ENCODE peak calls at places on chromosomes 13 and 19, in seven cellular contexts. One of them, this sample, is unnamed.

GRCh38 chr13:90919153-90919552 is 428.3 kb upstream of the MIR17HG start:
- DNase-seq in CD8-positive, alpha-beta T cell: no peak
- DNase-seq in brain microvascular endothelial cell: no peak
- DNase-seq in heart left ventricle: no peak
- DNase-seq in ovary: no peak
- DNase-seq in fibroblast of pulmonary artery: no peak
- DNase-seq in body of pancreas: no peak
- DNase-seq in this sample: no peak

GRCh38 chr13:95355491-95355890 is 54.2 kb upstream of the ABCC4 start:
- DNase-seq in CD8-positive, alpha-beta T cell: no peak
- DNase-seq in brain microvascular endothelial cell: peak; percentile 67
- DNase-seq in heart left ventricle: no peak
- DNase-seq in ovary: no peak
- DNase-seq in fibroblast of pulmonary artery: peak; percentile 67
- DNase-seq in body of pancreas: no peak
- DNase-seq in this sample: no peak

GRCh38 chr19:8731428-8732169 is 10.2 kb downstream of the OR2Z1 start:
- DNase-seq in CD8-positive, alpha-beta T cell: no peak
- DNase-seq in brain microvascular endothelial cell: no peak
- DNase-seq in heart left ventricle: no peak
- DNase-seq in ovary: no peak
- DNase-seq in fibroblast of pulmonary artery: no peak
- DNase-seq in body of pancreas: no peak
- DNase-seq in this sample: no peak

GRCh38 chr13:97221046-97221445 is 1.1 kb upstream of the MBNL2 start:
- DNase-seq in CD8-positive, alpha-beta T cell: no peak
- DNase-seq in brain microvascular endothelial cell: no peak
- DNase-seq in heart left ventricle: no peak
- DNase-seq in ovary: no peak
- DNase-seq in fibroblast of pulmonary artery: no peak
- DNase-seq in body of pancreas: no peak
- DNase-seq in this sample: no peak

GRCh38 chr19:33399745-33400681 is 26.5 kb downstream of the CEBPG start:
- DNase-seq in CD8-positive, alpha-beta T cell: no peak
- DNase-seq in brain microvascular endothelial cell: no peak
- DNase-seq in heart left ventricle: no peak
- DNase-seq in ovary: peak; percentile 11
- DNase-seq in fibroblast of pulmonary artery: no peak
- DNase-seq in body of pancreas: no peak
- DNase-seq in this sample: no peak

GRCh38 chr19:20664917-20665781 is 3.8 kb upstream of the ZNF626 start:
- DNase-seq in CD8-positive, alpha-beta T cell: no peak
- DNase-seq in brain microvascular endothelial cell: no peak
- DNase-seq in heart left ventricle: peak; percentile 21
- DNase-seq in ovary: peak; percentile 39
- DNase-seq in fibroblast of pulmonary artery: peak; percentile 3
- DNase-seq in body of pancreas: no peak
- DNase-seq in this sample: no peak

GRCh38 chr13:60369242-60369641 is 27.8 kb upstream of the TDRD3 start:
- DNase-seq in CD8-positive, alpha-beta T cell: no peak
- DNase-seq in brain microvascular endothelial cell: no peak
- DNase-seq in heart left ventricle: no peak
- DNase-seq in ovary: no peak
- DNase-seq in fibroblast of pulmonary artery: peak; percentile 9
- DNase-seq in body of pancreas: no peak
- DNase-seq in this sample: no peak

GRCh38 chr13:20142927-20143480 is 17.8 kb downstream of the GJA3 start:
- DNase-seq in CD8-positive, alpha-beta T cell: no peak
- DNase-seq in brain microvascular endothelial cell: no peak
- DNase-seq in heart left ventricle: no peak
- DNase-seq in ovary: no peak
- DNase-seq in fibroblast of pulmonary artery: no peak
- DNase-seq in body of pancreas: no peak
- DNase-seq in this sample: no peak

GRCh38 chr13:28557725-28558124 is 62.8 kb upstream of the FLT1 start:
- DNase-seq in CD8-positive, alpha-beta T cell: no peak
- DNase-seq in brain microvascular endothelial cell: no peak
- DNase-seq in heart left ventricle: no peak
- DNase-seq in ovary: no peak
- DNase-seq in fibroblast of pulmonary artery: no peak
- DNase-seq in body of pancreas: no peak
- DNase-seq in this sample: no peak

GRCh38 chr19:32718286-32718685 is 1.3 kb upstream of the TDRD12 start:
- DNase-seq in CD8-positive, alpha-beta T cell: no peak
- DNase-seq in brain microvascular endothelial cell: no peak
- DNase-seq in heart left ventricle: no peak
- DNase-seq in ovary: no peak
- DNase-seq in fibroblast of pulmonary artery: no peak
- DNase-seq in body of pancreas: no peak
- DNase-seq in this sample: no peak

GRCh38 chr13:50840327-50840726 is 3.2 kb downstream of the DLEU7 start:
- DNase-seq in CD8-positive, alpha-beta T cell: no peak
- DNase-seq in brain microvascular endothelial cell: no peak
- DNase-seq in heart left ventricle: no peak
- DNase-seq in ovary: no peak
- DNase-seq in fibroblast of pulmonary artery: no peak
- DNase-seq in body of pancreas: no peak
- DNase-seq in this sample: no peak

GRCh38 chr19:13978306-13978705 is 26.0 kb downstream of the DCAF15 start:
- DNase-seq in CD8-positive, alpha-beta T cell: no peak
- DNase-seq in brain microvascular endothelial cell: no peak
- DNase-seq in heart left ventricle: peak; percentile 86
- DNase-seq in ovary: peak; percentile 86
- DNase-seq in fibroblast of pulmonary artery: peak; percentile 43
- DNase-seq in body of pancreas: peak; percentile 76
- DNase-seq in this sample: no peak

GRCh38 chr19:45368127-45368526 is 2.2 kb downstream of the ERCC2 start:
- DNase-seq in CD8-positive, alpha-beta T cell: no peak
- DNase-seq in brain microvascular endothelial cell: no peak
- DNase-seq in heart left ventricle: no peak
- DNase-seq in ovary: no peak
- DNase-seq in fibroblast of pulmonary artery: no peak
- DNase-seq in body of pancreas: no peak
- DNase-seq in this sample: no peak

GRCh38 chr13:99959538-99960230 is 11.9 kb downstream of the ZIC5 start:
- DNase-seq in CD8-positive, alpha-beta T cell: no peak
- DNase-seq in brain microvascular endothelial cell: no peak
- DNase-seq in heart left ventricle: no peak
- DNase-seq in ovary: no peak
- DNase-seq in fibroblast of pulmonary artery: no peak
- DNase-seq in body of pancreas: no peak
- DNase-seq in this sample: no peak

GRCh38 chr13:99981115-99982020 is at the start of gene ZIC2:
- DNase-seq in CD8-positive, alpha-beta T cell: no peak
- DNase-seq in brain microvascular endothelial cell: peak; percentile 71
- DNase-seq in heart left ventricle: no peak
- DNase-seq in ovary: peak; percentile 29
- DNase-seq in fibroblast of pulmonary artery: no peak
- DNase-seq in body of pancreas: no peak
- DNase-seq in this sample: no peak

GRCh38 chr19:45424191-45425058 is 708 bp upstream of the ERCC1 start:
- DNase-seq in CD8-positive, alpha-beta T cell: no peak
- DNase-seq in brain microvascular endothelial cell: peak; percentile 91
- DNase-seq in heart left ventricle: peak; percentile 73
- DNase-seq in ovary: peak; percentile 65
- DNase-seq in fibroblast of pulmonary artery: peak; percentile 93
- DNase-seq in body of pancreas: peak; percentile 81
- DNase-seq in this sample: no peak

DNA sequence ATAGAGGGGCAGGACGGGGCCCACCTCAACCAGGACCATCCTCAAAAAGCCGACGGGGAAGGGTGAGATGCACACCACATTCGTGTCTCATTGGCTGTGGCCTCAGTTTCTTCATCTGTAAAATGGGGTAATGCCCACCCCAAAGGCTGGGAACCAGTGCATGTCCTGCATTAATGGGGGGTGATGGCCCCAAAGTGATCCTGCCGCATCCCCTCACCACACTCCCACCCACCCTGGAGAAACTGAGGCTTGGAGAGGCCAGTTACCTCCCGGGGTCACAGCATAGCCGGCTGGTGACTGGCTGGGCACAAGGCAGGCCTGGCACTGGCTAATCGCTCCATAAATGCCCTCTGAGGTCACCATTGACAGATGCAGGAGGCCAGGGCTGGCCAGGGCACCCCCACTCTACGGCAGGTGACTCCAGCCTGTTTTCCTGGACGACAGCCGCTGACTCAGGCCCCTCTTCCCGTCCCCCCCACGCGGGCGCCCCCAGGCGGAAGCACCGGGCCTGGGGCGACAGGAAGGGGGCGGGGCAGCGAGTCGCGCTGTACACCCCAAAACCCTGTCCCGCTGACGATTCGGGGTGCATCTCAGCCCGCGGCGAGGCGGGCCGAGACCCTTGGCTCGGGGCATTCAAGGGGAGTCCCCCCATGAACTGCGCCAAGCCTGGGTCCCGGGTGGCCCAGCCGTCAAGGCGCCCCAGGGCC is 483 bp upstream of the MIDN start:
- DNase-seq in CD8-positive, alpha-beta T cell: peak; percentile 62
- DNase-seq in brain microvascular endothelial cell: peak; percentile 42
- DNase-seq in heart left ventricle: peak; percentile 87
- DNase-seq in ovary: peak; percentile 85
- DNase-seq in fibroblast of pulmonary artery: peak; percentile 64
- DNase-seq in body of pancreas: peak; percentile 88
- DNase-seq in this sample: peak; percentile 71
- TF ChIP-seq CTCF in CD8-positive, alpha-beta T cell: no peak
- TF ChIP-seq CTCF in brain microvascular endothelial cell: peak; percentile 55
- TF ChIP-seq CTCF in heart left ventricle: peak; percentile 48
- TF ChIP-seq CTCF in ovary: no peak
- TF ChIP-seq CTCF in fibroblast of pulmonary artery: peak; percentile 17
- TF ChIP-seq CTCF in body of pancreas: no peak
- TF ChIP-seq CTCF in this sample: no peak

GRCh38 chr13:39765801-39766463 is 110.5 kb downstream of the COG6 start:
- DNase-seq in CD8-positive, alpha-beta T cell: no peak
- DNase-seq in brain microvascular endothelial cell: no peak
- DNase-seq in heart left ventricle: peak; percentile 34
- DNase-seq in ovary: peak; percentile 57
- DNase-seq in fibroblast of pulmonary artery: no peak
- DNase-seq in body of pancreas: peak; percentile 49
- DNase-seq in this sample: no peak
- TF ChIP-seq CTCF in CD8-positive, alpha-beta T cell: no peak
- TF ChIP-seq CTCF in brain microvascular endothelial cell: peak; percentile 53
- TF ChIP-seq CTCF in heart left ventricle: no peak
- TF ChIP-seq CTCF in ovary: no peak
- TF ChIP-seq CTCF in fibroblast of pulmonary artery: peak; percentile 4
- TF ChIP-seq CTCF in body of pancreas: no peak
- TF ChIP-seq CTCF in this sample: no peak

DNA sequence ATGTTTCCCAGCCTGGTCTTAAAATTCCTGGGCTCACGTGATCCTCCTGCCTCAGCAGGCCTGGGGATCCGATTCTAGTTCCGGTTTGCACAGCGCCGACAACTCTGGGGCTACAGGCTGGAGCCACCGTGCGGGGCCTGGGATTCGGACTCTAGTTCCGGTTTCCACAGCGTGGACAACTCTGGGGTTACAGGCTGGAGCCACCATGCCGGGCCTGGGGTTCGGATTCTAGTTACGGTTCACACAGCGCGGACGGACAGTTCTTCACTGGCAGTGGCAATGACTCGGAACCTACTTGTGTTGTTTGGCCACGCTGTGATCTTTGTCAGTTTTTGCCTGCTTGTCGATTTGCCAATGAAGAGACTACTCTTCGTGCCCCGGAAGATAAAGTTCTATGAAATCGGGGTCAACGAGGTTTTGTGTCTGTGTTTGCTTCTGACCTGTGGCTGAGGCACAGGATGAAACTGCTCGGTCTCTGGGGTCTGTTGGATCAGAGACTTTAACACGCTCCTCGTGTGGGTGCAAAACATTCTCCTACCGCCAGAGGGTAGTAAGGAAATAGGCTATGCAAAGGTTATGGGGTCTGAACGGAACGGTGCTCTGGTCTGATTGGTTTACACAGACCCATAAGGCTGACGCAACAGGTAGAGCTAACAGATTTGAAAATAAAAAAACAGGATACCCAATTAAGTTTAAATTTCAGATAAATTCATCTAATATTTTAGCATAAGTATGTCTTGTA is 12.1 kb upstream of the ZSCAN1 start:
- DNase-seq in CD8-positive, alpha-beta T cell: no peak
- DNase-seq in brain microvascular endothelial cell: peak; percentile 9
- DNase-seq in heart left ventricle: peak; percentile 66
- DNase-seq in ovary: no peak
- DNase-seq in fibroblast of pulmonary artery: peak; percentile 50
- DNase-seq in body of pancreas: peak; percentile 71
- DNase-seq in this sample: no peak
- TF ChIP-seq CTCF in CD8-positive, alpha-beta T cell: peak; percentile 47
- TF ChIP-seq CTCF in brain microvascular endothelial cell: peak; percentile 52
- TF ChIP-seq CTCF in heart left ventricle: peak; percentile 42
- TF ChIP-seq CTCF in ovary: no peak
- TF ChIP-seq CTCF in fibroblast of pulmonary artery: peak; percentile 22
- TF ChIP-seq CTCF in body of pancreas: peak; percentile 36
- TF ChIP-seq CTCF in this sample: no peak

GRCh38 chr19:2061093-2061935 is 10.3 kb upstream of the MKNK2 start:
- DNase-seq in CD8-positive, alpha-beta T cell: peak; percentile 100
- DNase-seq in brain microvascular endothelial cell: peak; percentile 98
- DNase-seq in heart left ventricle: peak; percentile 99
- DNase-seq in ovary: peak; percentile 100
- DNase-seq in fibroblast of pulmonary artery: peak; percentile 98
- DNase-seq in body of pancreas: peak; percentile 100
- DNase-seq in this sample: peak; percentile 100
- TF ChIP-seq CTCF in CD8-positive, alpha-beta T cell: no peak
- TF ChIP-seq CTCF in brain microvascular endothelial cell: no peak
- TF ChIP-seq CTCF in heart left ventricle: no peak
- TF ChIP-seq CTCF in ovary: peak; percentile 9
- TF ChIP-seq CTCF in fibroblast of pulmonary artery: no peak
- TF ChIP-seq CTCF in body of pancreas: no peak
- TF ChIP-seq CTCF in this sample: no peak

DNA sequence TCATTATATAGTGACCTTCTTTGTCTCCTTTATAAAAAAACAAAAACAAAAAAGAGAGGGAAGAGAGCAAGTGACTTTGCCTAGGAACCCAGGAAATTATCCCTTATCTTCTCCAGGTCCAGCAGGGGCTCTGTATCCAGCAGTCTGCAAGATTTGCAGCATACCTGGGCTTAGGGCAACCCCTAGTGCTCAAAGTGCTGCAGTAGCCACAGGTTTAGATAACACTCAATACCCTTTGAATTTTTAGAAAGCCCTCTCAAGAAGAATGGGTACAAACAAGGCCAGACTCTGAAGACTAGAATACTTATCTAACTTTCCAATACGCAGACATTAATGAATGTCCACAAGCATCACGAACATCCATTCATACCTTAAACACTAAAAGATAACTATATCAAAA is 43.2 kb downstream of the CCNA1 start:
- DNase-seq in CD8-positive, alpha-beta T cell: no peak
- DNase-seq in brain microvascular endothelial cell: peak; percentile 2
- DNase-seq in heart left ventricle: no peak
- DNase-seq in ovary: no peak
- DNase-seq in fibroblast of pulmonary artery: peak; percentile 44
- DNase-seq in body of pancreas: no peak
- DNase-seq in this sample: no peak
- TF ChIP-seq CTCF in CD8-positive, alpha-beta T cell: no peak
- TF ChIP-seq CTCF in brain microvascular endothelial cell: peak; percentile 29
- TF ChIP-seq CTCF in heart left ventricle: no peak
- TF ChIP-seq CTCF in ovary: no peak
- TF ChIP-seq CTCF in fibroblast of pulmonary artery: peak; percentile 38
- TF ChIP-seq CTCF in body of pancreas: no peak
- TF ChIP-seq CTCF in this sample: no peak

GRCh38 chr13:103731959-103732358 is 665.7 kb upstream of the SLC10A2 start:
- DNase-seq in CD8-positive, alpha-beta T cell: no peak
- DNase-seq in brain microvascular endothelial cell: no peak
- DNase-seq in heart left ventricle: no peak
- DNase-seq in ovary: no peak
- DNase-seq in fibroblast of pulmonary artery: no peak
- DNase-seq in body of pancreas: no peak
- DNase-seq in this sample: no peak
- TF ChIP-seq CTCF in CD8-positive, alpha-beta T cell: no peak
- TF ChIP-seq CTCF in brain microvascular endothelial cell: no peak
- TF ChIP-seq CTCF in heart left ventricle: no peak
- TF ChIP-seq CTCF in ovary: no peak
- TF ChIP-seq CTCF in fibroblast of pulmonary artery: no peak
- TF ChIP-seq CTCF in body of pancreas: no peak
- TF ChIP-seq CTCF in this sample: no peak

GRCh38 chr19:24159707-24160106 is 72.7 kb downstream of the ZNF254 start:
- DNase-seq in CD8-positive, alpha-beta T cell: no peak
- DNase-seq in brain microvascular endothelial cell: no peak
- DNase-seq in heart left ventricle: no peak
- DNase-seq in ovary: no peak
- DNase-seq in fibroblast of pulmonary artery: peak; percentile 24
- DNase-seq in body of pancreas: no peak
- DNase-seq in this sample: no peak
- TF ChIP-seq CTCF in CD8-positive, alpha-beta T cell: no peak
- TF ChIP-seq CTCF in brain microvascular endothelial cell: peak; percentile 62
- TF ChIP-seq CTCF in heart left ventricle: no peak
- TF ChIP-seq CTCF in ovary: no peak
- TF ChIP-seq CTCF in fibroblast of pulmonary artery: peak; percentile 55
- TF ChIP-seq CTCF in body of pancreas: no peak
- TF ChIP-seq CTCF in this sample: no peak

This sample was measured in activated B cell treated with CpG ODN at 0.5 μM for 24 hours.